ENCODE peak calls at places on chromosomes 13 and 19, in five cellular contexts. T is H1, S is IMR-90, F is mesendoderm, X is H9. Y is an unnamed sample.

GRCh38 chr19:50777261-50777660 is 7.0 kb downstream of the GPR32 start:
- DNase-seq in T (no peak), S (no peak), F (no peak), X (no peak), Y (no peak)

GRCh38 chr19:31892060-31892459 is 453.4 kb upstream of the ZNF507 start:
- DNase-seq in T (no peak), S (no peak), F (no peak), X (no peak), Y (no peak)

GRCh38 chr19:46608581-46609345 is 7.6 kb downstream of the CALM3 start:
- DNase-seq in T (no peak), S (no peak), F (no peak), X (no peak), Y (no peak)

GRCh38 chr19:13130886-13131490 is 12.9 kb downstream of the NACC1 start:
- DNase-seq in T (no peak), S (no peak), F (no peak), X (peak; percentile 15), Y (no peak)

GRCh38 chr19:55212447-55212846 is 3.1 kb upstream of the PTPRH start:
- DNase-seq in T (no peak), S (no peak), F (peak; percentile 19), X (no peak), Y (no peak)

GRCh38 chr13:101398191-101398590 is 18.1 kb downstream of the NALCN start:
- DNase-seq in T (no peak), S (peak; percentile 81), F (no peak), X (no peak), Y (peak; percentile 55)

GRCh38 chr19:46190489-46190888 is 39.1 kb upstream of the IGFL1 start:
- DNase-seq in T (no peak), S (no peak), F (no peak), X (no peak), Y (no peak)

GRCh38 chr13:68927387-68928026 is 1180.1 kb upstream of the ATXN8OS start:
- DNase-seq in T (no peak), S (no peak), F (peak; percentile 94), X (peak; percentile 78), Y (peak; percentile 39)

GRCh38 chr19:58305932-58306323 is 751 bp downstream of the ERVK3-1 start:
- DNase-seq in T (no peak), S (no peak), F (no peak), X (no peak), Y (peak; percentile 38)

GRCh38 chr13:97567510-97568243 is 133.7 kb downstream of the RAP2A start:
- DNase-seq in T (no peak), S (peak; percentile 50), F (peak; percentile 83), X (peak; percentile 45), Y (peak; percentile 58)

GRCh38 chr13:40406405-40407138 is 259.9 kb downstream of the FOXO1 start:
- DNase-seq in T (no peak), S (peak; percentile 75), F (no peak), X (no peak), Y (peak; percentile 66)

GRCh38 chr13:97122381-97122996 is 99.6 kb upstream of the MBNL2 start:
- DNase-seq in T (no peak), S (peak; percentile 73), F (no peak), X (no peak), Y (peak; percentile 63)

GRCh38 chr13:97002581-97002980 is 8.3 kb upstream of the OXGR1 start:
- DNase-seq in T (no peak), S (no peak), F (no peak), X (no peak), Y (no peak)

GRCh38 chr13:51270606-51271005 is 48.4 kb downstream of the FAM124A start:
- DNase-seq in T (no peak), S (no peak), F (no peak), X (peak; percentile 4), Y (peak; percentile 3)

DNA sequence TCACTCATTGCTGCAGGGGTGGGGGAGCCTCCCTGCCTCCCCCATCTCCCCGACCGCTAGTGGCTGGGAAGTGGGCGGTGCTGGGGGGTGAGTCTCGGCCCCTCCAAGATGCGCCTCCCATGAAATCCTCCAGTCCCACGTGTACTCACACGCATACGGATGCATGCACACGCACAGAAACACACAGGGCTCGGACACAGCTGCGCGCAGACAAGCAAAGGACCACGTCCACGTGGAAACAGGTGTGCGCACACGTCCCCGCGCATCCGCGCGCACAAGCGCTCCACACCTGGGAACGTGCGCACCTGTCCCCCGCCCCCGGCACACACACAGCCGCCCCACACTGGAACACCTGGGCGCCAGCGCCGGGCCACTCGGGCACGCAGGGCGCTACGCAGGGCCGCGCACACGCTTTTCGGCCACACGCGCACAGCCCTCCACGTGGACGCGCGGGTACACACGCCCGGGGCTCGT is 680 bp downstream of the MATK start:
- DNase-seq in T (no peak), S (no peak), F (no peak), X (no peak), Y (no peak)
- H3K23ac ChIP-seq in T (no peak overlapping the region), S (no peak overlapping the region), F (no peak overlapping the region), X (no peak overlapping the region), Y (no peak overlapping the region)

DNA sequence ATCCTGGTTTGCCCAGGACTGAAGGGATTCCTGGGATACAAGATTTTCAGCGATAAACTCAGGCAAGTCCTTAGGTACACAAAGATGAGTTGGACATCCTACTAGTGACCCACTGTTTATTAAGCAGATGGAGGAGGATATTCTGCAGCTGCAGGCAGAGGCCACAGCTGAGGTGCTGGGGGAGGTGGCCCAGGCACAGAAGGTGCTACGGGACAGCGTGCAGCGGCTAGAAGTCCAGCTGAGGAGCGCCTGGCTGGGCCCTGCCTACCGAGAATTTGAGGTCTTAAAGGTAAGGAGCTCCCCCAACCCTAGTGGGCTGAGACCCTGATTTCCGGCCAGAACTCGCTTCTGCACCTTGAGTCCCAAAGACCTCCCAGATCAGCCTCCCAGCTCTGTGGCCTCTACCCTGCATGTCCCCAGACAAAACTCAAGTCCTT is 607 bp downstream of the ANGPTL8 start:
- DNase-seq in T (no peak), S (no peak), F (no peak), X (no peak), Y (no peak)
- H3K23ac ChIP-seq in T (no peak overlapping the region), S (no peak overlapping the region), F (no peak overlapping the region), X (no peak overlapping the region), Y (no peak overlapping the region)

GRCh38 chr13:100131863-100132574 is 43.1 kb downstream of the PCCA start:
- DNase-seq in T (no peak), S (peak; percentile 96), F (peak; percentile 61), X (no peak), Y (peak; percentile 93)
- H3K23ac ChIP-seq in T (no peak overlapping the region), S (no peak overlapping the region), F (no peak overlapping the region), X (no peak overlapping the region), Y (no peak overlapping the region)

DNA sequence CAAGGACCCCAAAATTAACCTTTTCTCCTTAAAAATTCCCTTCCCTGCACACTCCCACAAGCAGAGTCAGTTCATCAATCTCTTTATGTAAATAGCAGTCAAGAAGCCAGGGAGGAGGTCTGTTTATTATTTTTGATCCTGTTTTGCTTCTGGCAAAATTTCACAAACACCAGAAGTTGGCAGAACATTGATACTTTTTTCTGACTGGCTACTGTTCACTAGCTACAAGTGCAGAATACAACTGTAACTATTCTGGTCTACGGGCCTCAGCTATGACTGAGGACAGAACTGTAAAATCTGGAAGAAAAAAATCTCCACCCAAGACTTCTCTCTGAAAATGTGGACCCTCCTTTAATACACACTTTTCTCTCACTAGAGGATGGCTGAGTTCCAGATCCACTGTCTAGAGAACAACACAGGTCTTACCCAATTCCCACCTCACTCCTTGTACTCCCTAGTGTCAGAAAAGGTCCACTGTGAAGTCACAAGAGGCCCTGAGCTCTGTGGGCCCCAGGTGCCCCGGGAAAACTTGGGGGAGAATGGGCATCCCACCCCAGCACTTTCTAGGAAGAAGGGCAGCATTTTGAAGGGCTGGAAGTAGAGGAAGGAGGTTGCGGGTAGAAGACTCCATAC is 14.5 kb downstream of the STARD13 start:
- DNase-seq in T (no peak), S (peak; percentile 49), F (no peak), X (no peak), Y (peak; percentile 56)
- H3K23ac ChIP-seq in T (no peak overlapping the region), S (peak overlapping the region; percentile 58), F (no peak overlapping the region), X (no peak overlapping the region), Y (no peak overlapping the region)

GRCh38 chr19:57103573-57104277 is 16.1 kb upstream of the USP29 start:
- DNase-seq in T (peak; percentile 56), S (peak; percentile 47), F (peak; percentile 70), X (peak; percentile 31), Y (peak; percentile 22)
- H3K23ac ChIP-seq in T (no peak overlapping the region), S (no peak overlapping the region), F (no peak overlapping the region), X (no peak overlapping the region), Y (no peak overlapping the region)

GRCh38 chr19:33628921-33629825 is 7.4 kb downstream of the CHST8 start:
- DNase-seq in T (no peak), S (no peak), F (no peak), X (peak; percentile 39), Y (no peak)
- H3K23ac ChIP-seq in T (no peak overlapping the region), S (no peak overlapping the region), F (no peak overlapping the region), X (no peak overlapping the region), Y (no peak overlapping the region)

GRCh38 chr19:42054205-42054604 is 15.8 kb downstream of the GRIK5 start:
- DNase-seq in T (no peak), S (no peak), F (no peak), X (no peak), Y (no peak)
- H3K23ac ChIP-seq in T (no peak overlapping the region), S (no peak overlapping the region), F (no peak overlapping the region), X (no peak overlapping the region), Y (no peak overlapping the region)

GRCh38 chr19:5045956-5046338 is 77.0 kb downstream of the KDM4B start:
- DNase-seq in T (no peak), S (no peak), F (no peak), X (no peak), Y (no peak)

GRCh38 chr19:5048091-5048726 is 79.3 kb downstream of the KDM4B start:
- DNase-seq in T (peak; percentile 97), S (peak; percentile 67), F (peak; percentile 90), X (peak; percentile 88), Y (peak; percentile 74)

GRCh38 chr19:5048727-5049553 is 80.0 kb downstream of the KDM4B start:
- DNase-seq in T (no peak), S (peak; percentile 66), F (peak; percentile 55), X (no peak), Y (peak; percentile 82)

GRCh38 chr19:5046339-5047039 is 77.6 kb downstream of the KDM4B start:
- DNase-seq in T (no peak), S (peak; percentile 40), F (no peak), X (no peak), Y (peak; percentile 84)

DNA sequence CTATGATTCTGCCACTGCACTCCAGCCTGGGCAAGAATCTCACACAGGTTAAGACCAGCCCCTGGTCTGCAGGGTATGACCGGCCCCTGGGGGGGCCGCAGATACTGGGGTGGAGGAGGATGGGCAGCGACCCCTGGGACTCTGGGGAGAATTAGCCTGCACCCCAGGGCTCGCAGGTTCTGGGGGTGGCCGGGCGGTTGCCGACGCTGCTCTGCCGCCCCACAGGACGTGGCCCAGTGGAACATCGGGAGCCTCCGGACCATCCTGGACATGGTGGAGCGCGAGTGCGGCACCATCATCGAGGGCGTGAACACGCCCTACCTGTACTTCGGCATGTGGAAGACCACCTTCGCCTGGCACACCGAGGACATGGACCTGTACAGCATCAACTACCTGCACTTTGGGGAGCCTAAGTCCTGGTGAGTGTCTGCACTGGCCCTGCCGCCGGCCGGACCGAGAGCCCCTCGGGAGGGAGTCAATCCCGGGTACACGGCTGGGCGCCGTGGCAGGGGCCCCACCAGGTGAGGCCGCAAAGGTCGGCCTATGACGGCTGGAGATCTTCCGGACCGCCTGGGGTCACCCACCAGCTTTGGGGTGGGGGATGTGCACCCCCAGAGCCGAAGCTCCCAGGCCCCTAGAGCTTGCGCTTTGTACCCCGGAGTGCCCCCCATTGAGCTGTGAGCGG is 78.5 kb downstream of the KDM4B start:
- DNase-seq in T (no peak), S (no peak), F (no peak), X (no peak), Y (no peak)
- H3K23ac ChIP-seq in T (no peak overlapping the region), S (no peak overlapping the region), F (no peak overlapping the region), X (no peak overlapping the region), Y (no peak overlapping the region)

Y was measured in mesenchymal stem cell.